ENCODE peak calls at places on chromosomes 6 and 20, in ten cellular contexts. C, Q, P, F, U, L, G, Z, W and V are unnamed samples. For H3K4me1, the result is how much of the 10 kb centered on the place peaks cover.

GRCh38 chr20:63708301-63709148 is 686 bp downstream of the ZGPAT start:
- DNase-seq in U (peak), F (no peak), C (peak), Z (no peak), L (no peak), W (peak), P (no peak), Q (peak), G (no peak), V (no peak)

GRCh38 chr6:105994522-105995402 is 91.4 kb upstream of the PRDM1 start:
- DNase-seq in U (peak), F (no peak), Z (no peak), G (peak), P (peak), C (peak), L (peak), Q (peak), W (peak), V (peak)

GRCh38 chr6:20459682-20460081 is 58.0 kb downstream of the E2F3 start:
- DNase-seq in G (no peak), F (no peak), U (no peak), W (no peak), C (no peak), Z (no peak), L (no peak), Q (no peak), P (no peak), V (no peak)

GRCh38 chr6:158708239-158708638 is 58.4 kb downstream of the SYTL3 start:
- DNase-seq in Q (no peak), W (peak), C (no peak), G (peak), L (peak), P (no peak), U (no peak), F (no peak), Z (no peak), V (no peak)

GRCh38 chr6:4967301-4968030 is 36.4 kb downstream of the RPP40 start:
- DNase-seq in L (no peak), C (no peak), U (no peak), Z (no peak), W (no peak), P (no peak), Q (no peak), F (peak), G (no peak), V (no peak)

GRCh38 chr6:101429291-101429690 is 35.8 kb downstream of the GRIK2 start:
- DNase-seq in Z (no peak), F (no peak), L (no peak), U (no peak), G (no peak), C (no peak), W (no peak), Q (no peak), P (no peak), V (no peak)

GRCh38 chr20:12049125-12049524 is 131.4 kb downstream of the BTBD3 start:
- DNase-seq in Q (no peak), F (no peak), U (peak), G (no peak), W (no peak), P (no peak), L (no peak), Z (no peak), C (no peak), V (no peak)

GRCh38 chr20:53829086-53829703 is 235.6 kb upstream of the ZNF217 start:
- DNase-seq in U (no peak), Q (no peak), L (no peak), G (no peak), W (peak), P (peak), C (peak), F (no peak), Z (no peak), V (no peak)

GRCh38 chr6:46190889-46191288 is 20.1 kb upstream of the ENPP5 start:
- DNase-seq in W (no peak), F (peak), U (no peak), C (no peak), Z (no peak), Q (no peak), L (no peak), G (no peak), P (no peak), V (no peak)

GRCh38 chr20:59559024-59559817 is 45.1 kb upstream of the PHACTR3 start:
- DNase-seq in U (no peak), C (no peak), Z (no peak), W (no peak), F (peak), G (no peak), L (no peak), P (no peak), Q (no peak), V (no peak)

GRCh38 chr6:155100087-155100486 is 105.0 kb downstream of the TIAM2 start:
- DNase-seq in U (no peak), L (peak), Z (no peak), P (no peak), C (no peak), G (peak), W (peak), F (no peak), Q (no peak), V (no peak)

GRCh38 chr6:166237611-166238010 is 70.0 kb upstream of the TBXT start:
- DNase-seq in G (no peak), P (no peak), F (no peak), L (no peak), C (no peak), U (no peak), W (no peak), Z (no peak), Q (no peak), V (no peak)

GRCh38 chr6:169804427-169804826 is 53.0 kb downstream of the ERMARD start:
- DNase-seq in G (no peak), U (no peak), F (peak), W (no peak), Q (no peak), L (no peak), P (no peak), C (no peak), Z (no peak), V (no peak)

GRCh38 chr20:49557449-49557848 is 10.5 kb downstream of the PTGIS start:
- DNase-seq in Q (no peak), Z (no peak), W (no peak), C (no peak), L (no peak), F (no peak), U (no peak), G (no peak), P (no peak), V (no peak)

GRCh38 chr6:168318579-168319278 is 848 bp downstream of the DACT2 start:
- DNase-seq in C (no peak), U (no peak), L (no peak), Z (no peak), Q (no peak), W (no peak), F (no peak), G (no peak), P (no peak), V (no peak)

GRCh38 chr6:159044899-159045727 is at the start of gene TAGAP:
- DNase-seq in C (peak), L (peak), Q (no peak), W (peak), G (peak), F (peak), Z (peak), P (no peak), U (no peak), V (peak)

GRCh38 chr6:42314571-42314950 is 96.9 kb upstream of the MRPS10 start:
- DNase-seq in Z (no peak), F (no peak), C (no peak), Q (no peak), W (no peak), G (no peak), P (no peak), L (no peak), U (no peak), V (no peak)
- TF ChIP-seq EP300 in Z (no peak), F (no peak), C (no peak), Q (no peak), W (no peak), G (no peak), P (no peak), L (no peak), U (no peak), V (no peak)

DNA sequence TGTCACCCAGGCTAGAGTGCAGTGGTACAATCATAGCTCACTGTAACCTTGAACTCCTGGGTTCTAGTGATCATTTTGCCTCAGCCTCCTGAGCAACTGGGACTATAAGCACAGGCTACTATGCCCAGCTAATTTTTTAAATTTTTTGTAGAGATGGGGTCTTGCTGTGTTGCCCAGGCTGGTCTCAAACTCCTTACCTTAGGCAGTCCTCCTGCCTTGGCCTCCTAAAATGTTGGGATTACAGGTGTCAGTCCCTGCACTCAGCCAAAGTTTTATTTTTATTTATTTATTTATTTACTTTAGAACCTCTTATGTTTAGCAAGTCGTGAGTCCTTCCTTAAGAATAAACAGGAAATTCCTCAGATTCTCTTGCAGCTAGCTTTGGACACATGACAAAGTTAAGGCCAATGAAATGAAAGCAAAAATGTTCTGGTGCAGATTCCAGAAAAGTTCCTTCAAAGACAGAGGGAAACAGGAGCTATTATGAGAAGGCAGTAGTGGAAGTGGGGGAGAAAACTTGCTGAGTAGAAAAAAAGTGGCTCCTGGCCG is 19.1 kb downstream of the PIM1 start:
- DNase-seq in Q (no peak), U (no peak), W (no peak), Z (no peak), P (no peak), F (no peak), L (no peak), G (no peak), C (no peak), V (no peak)
- H3K4me1 ChIP-seq in Q (under half), U (under half), W (under half), Z (under half), P (under half), F (under half), L (under half), G (under half), C (under half), V (under half)

DNA sequence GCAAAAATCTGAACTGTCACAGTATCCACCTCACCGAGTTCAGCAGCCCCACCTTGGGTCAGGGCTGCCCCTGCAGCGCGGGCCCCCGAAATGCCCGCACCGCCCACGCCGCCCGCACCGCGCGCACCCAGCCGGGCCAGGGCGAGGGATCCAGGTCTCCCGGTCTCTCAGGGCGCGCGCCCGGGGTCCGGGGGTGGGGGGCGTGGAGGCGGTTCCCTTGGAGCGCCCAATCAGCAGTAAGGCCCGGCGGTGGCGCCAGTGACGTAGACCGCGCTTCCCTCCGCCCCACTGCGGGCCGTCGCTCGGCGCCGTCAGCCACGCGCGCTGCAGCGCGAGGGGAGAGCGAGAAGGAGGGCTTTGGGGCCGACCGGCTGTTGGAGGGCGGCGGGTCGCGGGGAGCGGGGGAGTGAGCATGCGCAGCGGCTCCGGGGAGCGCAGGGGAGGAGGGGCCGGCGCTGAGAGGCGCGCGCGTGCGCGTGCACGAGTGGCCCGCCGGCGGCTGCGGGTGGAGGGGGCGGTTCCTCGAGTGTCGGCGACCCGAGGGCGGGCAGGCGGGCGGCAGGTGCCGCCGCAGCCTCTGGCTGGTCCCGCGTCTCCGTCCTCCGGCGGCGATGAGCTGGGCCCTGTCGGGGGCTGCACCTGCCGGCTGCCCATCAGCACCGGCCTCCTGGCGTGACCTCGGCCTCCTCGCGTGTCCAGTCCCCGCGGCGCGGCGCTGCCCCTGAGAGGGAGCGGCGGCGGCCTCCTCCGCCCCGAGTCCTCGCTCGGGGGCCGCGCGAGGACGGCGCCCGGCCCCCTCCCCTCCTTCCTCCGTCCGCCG is at the start of gene TMEM170B:
- DNase-seq in P (peak), F (peak), G (peak), Z (peak), W (peak), Q (peak), L (peak), U (peak), C (peak), V (peak)
- TF ChIP-seq POLR2A in P (no peak), F (peak), G (no peak), Z (peak), W (peak), Q (no peak), L (peak), U (no peak), C (peak), V (peak)

DNA sequence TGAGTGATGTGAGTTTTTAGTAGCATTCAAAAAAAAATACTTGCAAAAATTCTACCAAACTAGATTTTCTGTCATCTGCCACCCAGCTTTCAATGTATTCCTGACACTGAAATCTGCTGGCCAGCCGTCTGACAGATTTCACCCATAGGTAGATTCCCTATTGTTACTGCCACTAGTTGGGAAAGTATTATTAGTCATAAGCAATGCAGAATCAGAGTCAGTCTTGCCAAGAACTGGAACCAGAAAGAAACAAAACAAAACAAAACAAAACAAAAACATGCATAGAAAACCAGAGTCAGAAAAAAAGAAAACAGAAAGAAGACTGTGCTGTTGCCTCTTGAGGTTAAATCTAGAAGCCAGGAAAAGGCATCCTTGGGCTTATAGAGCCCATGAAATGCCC is 293.1 kb upstream of the KCNQ5 start:
- DNase-seq in F (no peak), G (no peak), U (no peak), Q (no peak), W (no peak), C (no peak), Z (no peak), L (no peak), P (no peak), V (no peak)
- TF ChIP-seq EP300 in F (no peak), G (no peak), U (no peak), Q (no peak), W (no peak), C (no peak), Z (no peak), L (no peak), P (no peak), V (no peak)